ENCODE peak calls at places on chromosomes 13 and 19, in five cellular contexts. O, D, T, Y and J are unnamed samples.

GRCh38 chr19:13883665-13884064 is 6.7 kb downstream of the NANOS3 start:
- DNase-seq in O (no peak), D (no peak), T (no peak), Y (no peak), J (no peak)

GRCh38 chr13:59700281-59700680 is 463.4 kb downstream of the DIAPH3 start:
- DNase-seq in O (no peak), D (peak), T (peak), Y (no peak), J (no peak)

GRCh38 chr19:35742121-35742724 is at the start of gene IGFLR1:
- DNase-seq in O (no peak), D (no peak), T (no peak), Y (no peak), J (peak)

GRCh38 chr19:35274323-35274722 is 5.6 kb downstream of the USF2 start:
- DNase-seq in O (no peak), D (no peak), T (no peak), Y (no peak), J (no peak)

GRCh38 chr19:8034178-8034525 is 18.4 kb upstream of the CCL25 start:
- DNase-seq in O (no peak), D (no peak), T (no peak), Y (no peak), J (no peak)

GRCh38 chr13:50910483-50910805 is 853 bp downstream of the RNASEH2B start:
- DNase-seq in O (peak), D (peak), T (peak), Y (peak), J (no peak)

GRCh38 chr19:40503300-40503699 is 36.5 kb downstream of the SPTBN4 start:
- DNase-seq in O (no peak), D (no peak), T (no peak), Y (peak), J (no peak)

GRCh38 chr19:19087676-19088075 is 23.9 kb downstream of the SLC25A42 start:
- DNase-seq in O (no peak), D (no peak), T (no peak), Y (no peak), J (no peak)

GRCh38 chr13:37382156-37382555 is 216.4 kb downstream of the POSTN start:
- DNase-seq in O (no peak), D (peak), T (no peak), Y (no peak), J (no peak)

GRCh38 chr19:44539236-44539819 is 9.9 kb upstream of the CEACAM20 start:
- DNase-seq in O (peak), D (no peak), T (no peak), Y (no peak), J (no peak)

GRCh38 chr19:28176193-28176592 is 1036.8 kb downstream of the UQCRFS1 start:
- DNase-seq in O (no peak), D (no peak), T (no peak), Y (no peak), J (no peak)

GRCh38 chr13:45402641-45403040 is 15.5 kb downstream of the SLC25A30 start:
- DNase-seq in O (no peak), D (no peak), T (no peak), Y (no peak), J (no peak)

GRCh38 chr13:111913790-111914189 is 153.2 kb upstream of the SOX1 start:
- DNase-seq in O (no peak), D (no peak), T (no peak), Y (no peak), J (no peak)

GRCh38 chr19:50326101-50326664 is 3.0 kb downstream of the KCNC3 start:
- DNase-seq in O (no peak), D (no peak), T (no peak), Y (no peak), J (no peak)

GRCh38 chr13:25295228-25295627 is 6.2 kb upstream of the NUP58 start:
- DNase-seq in O (no peak), D (peak), T (no peak), Y (peak), J (no peak)

GRCh38 chr13:81540777-81541176 is 1199.9 kb upstream of the SPRY2 start:
- DNase-seq in O (peak), D (no peak), T (peak), Y (peak), J (no peak)

GRCh38 chr19:29760752-29761502 is 45.9 kb upstream of the C19orf12 start:
- DNase-seq in O (no peak), D (no peak), T (no peak), Y (no peak), J (no peak)

GRCh38 chr19:37551123-37551993 is 43.2 kb downstream of the ZNF571 start:
- DNase-seq in O (no peak), D (peak), T (no peak), Y (no peak), J (peak)
- TF ChIP-seq CTCF in O (no peak), D (peak), T (no peak), Y (no peak), J (peak)

GRCh38 chr19:6272411-6272791 is 7.4 kb downstream of the MLLT1 start:
- DNase-seq in O (no peak), D (no peak), T (no peak), Y (no peak), J (no peak)

GRCh38 chr19:6270822-6271221 is 9.0 kb downstream of the MLLT1 start:
- DNase-seq in O (no peak), D (no peak), T (no peak), Y (no peak), J (no peak)

GRCh38 chr19:6270076-6270745 is 9.6 kb downstream of the MLLT1 start:
- DNase-seq in O (no peak), D (no peak), T (no peak), Y (no peak), J (no peak)

GRCh38 chr19:6271721-6272410 is 7.9 kb downstream of the MLLT1 start:
- DNase-seq in O (no peak), D (peak), T (no peak), Y (no peak), J (no peak)

GRCh38 chr19:6271251-6271650 is 8.5 kb downstream of the MLLT1 start:
- DNase-seq in O (no peak), D (peak), T (no peak), Y (no peak), J (no peak)
- TF ChIP-seq CTCF in O (no peak), D (peak), T (no peak), Y (no peak), J (no peak)

DNA sequence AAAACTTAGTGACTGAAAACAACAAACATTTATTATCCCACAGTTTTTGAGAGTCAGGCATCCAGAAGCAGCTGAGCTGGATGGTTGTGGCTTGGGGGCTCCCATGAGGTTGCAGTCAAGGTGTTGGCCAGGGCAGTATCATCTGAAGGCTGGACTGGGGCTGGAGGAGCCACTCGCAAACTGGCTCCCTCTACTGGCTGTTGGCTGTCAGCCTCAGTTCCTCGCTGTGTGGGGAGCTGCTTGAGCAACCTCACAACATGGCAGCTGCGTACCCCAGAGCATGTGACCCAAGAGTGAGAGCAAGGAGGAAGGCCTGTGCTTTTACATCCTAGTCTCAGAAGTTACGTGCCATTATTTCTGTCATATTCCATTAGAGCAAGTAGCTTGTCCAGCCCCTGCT is 9.7 kb downstream of the YJU2 start:
- DNase-seq in O (no peak), D (no peak), T (no peak), Y (peak), J (no peak)
- TF ChIP-seq CTCF in O (no peak), D (no peak), T (peak), Y (no peak), J (peak)

DNA sequence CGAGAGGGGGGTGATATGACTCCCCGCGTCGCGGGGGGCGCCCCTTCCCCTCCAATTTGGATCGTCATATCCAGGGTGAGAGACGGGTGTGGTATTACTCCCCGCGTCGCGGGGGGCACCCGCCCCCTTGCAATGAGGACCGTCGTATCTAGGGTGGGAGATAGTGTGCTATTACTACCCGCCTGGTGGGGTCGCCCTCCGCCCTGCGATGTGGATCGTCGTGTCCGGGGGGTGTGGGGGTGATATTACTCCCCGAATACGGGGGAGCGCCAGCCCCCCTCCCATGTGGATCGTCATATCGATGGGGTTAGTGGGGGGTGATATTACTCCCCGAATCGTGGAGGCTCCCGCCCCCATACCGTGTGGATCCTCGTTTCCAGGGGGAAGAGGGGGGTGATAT is 29.2 kb upstream of the RGCC start:
- DNase-seq in O (no peak), D (no peak), T (no peak), Y (no peak), J (peak)
- TF ChIP-seq CTCF in O (no peak), D (peak), T (no peak), Y (peak), J (peak)

GRCh38 chr13:80341098-80341701 is at the start of gene SPRY2:
- DNase-seq in O (peak), D (peak), T (peak), Y (peak), J (peak)
- TF ChIP-seq CTCF in O (no peak), D (no peak), T (peak), Y (peak), J (no peak)

GRCh38 chr13:86464193-86464592 is 665.0 kb upstream of the SLITRK6 start:
- DNase-seq in O (peak), D (no peak), T (no peak), Y (peak), J (no peak)
- TF ChIP-seq CTCF in O (peak), D (peak), T (no peak), Y (no peak), J (no peak)